ENCODE peak calls at places on chromosomes 6 and 20, in five cellular contexts. B, I, W, K and C are unnamed samples.
A peak's percentile ranks its signal among the peaks of the same experiment; 100 is the strongest.

GRCh38 chr6:12169377-12169776 is 120.8 kb upstream of the EDN1 start:
- DNase-seq in B (no peak), I (no peak), W (no peak), K (no peak), C (no peak)

GRCh38 chr6:105499928-105500327 is 97.0 kb upstream of the PREP start:
- DNase-seq in B (no peak), I (no peak), W (no peak), K (peak; percentile 52), C (no peak)

GRCh38 chr20:38337561-38338140 is 8.6 kb upstream of the LBP start:
- DNase-seq in B (peak; percentile 9), I (peak; percentile 93), W (peak; percentile 63), K (no peak), C (peak; percentile 90)

GRCh38 chr6:79134699-79135474 is 56.8 kb upstream of the PHIP start:
- DNase-seq in B (no peak), I (no peak), W (no peak), K (no peak), C (no peak)

GRCh38 chr6:29954272-29954671 is 11.9 kb downstream of the HLA-A start:
- DNase-seq in B (no peak), I (no peak), W (no peak), K (no peak), C (no peak)

GRCh38 chr6:34584694-34585093 is 28.6 kb upstream of the SPDEF start:
- DNase-seq in B (no peak), I (no peak), W (no peak), K (no peak), C (no peak)

GRCh38 chr20:44585042-44585968 is 2.9 kb downstream of the PKIG start:
- DNase-seq in B (no peak), I (no peak), W (no peak), K (no peak), C (no peak)

GRCh38 chr6:139832906-139833305 is 458.5 kb upstream of the CITED2 start:
- DNase-seq in B (no peak), I (no peak), W (no peak), K (no peak), C (no peak)

GRCh38 chr6:133681880-133682279 is 207.0 kb upstream of the TCF21 start:
- DNase-seq in B (peak; percentile 35), I (peak; percentile 49), W (no peak), K (no peak), C (no peak)

GRCh38 chr6:33206027-33206863 is 1.8 kb downstream of the HSD17B8 start:
- DNase-seq in B (peak; percentile 46), I (no peak), W (no peak), K (no peak), C (no peak)

GRCh38 chr20:5567644-5568043 is 182.6 kb upstream of the SHLD1 start:
- DNase-seq in B (no peak), I (no peak), W (no peak), K (no peak), C (no peak)

GRCh38 chr6:156589281-156589680 is 187.9 kb upstream of the ARID1B start:
- DNase-seq in B (peak; percentile 39), I (no peak), W (no peak), K (peak; percentile 67), C (no peak)

GRCh38 chr6:40256831-40257230 is 322.6 kb upstream of the MOCS1 start:
- DNase-seq in B (no peak), I (no peak), W (no peak), K (no peak), C (no peak)

GRCh38 chr6:30101939-30102700 is 10.8 kb downstream of the TRIM31 start:
- DNase-seq in B (peak; percentile 84), I (peak; percentile 95), W (peak; percentile 30), K (peak; percentile 77), C (peak; percentile 89)

GRCh38 chr6:3568396-3569082 is 111.7 kb upstream of the SLC22A23 start:
- DNase-seq in B (no peak), I (no peak), W (no peak), K (peak; percentile 4), C (no peak)

GRCh38 chr6:101776919-101777350 is 383.4 kb downstream of the GRIK2 start:
- DNase-seq in B (no peak), I (no peak), W (peak; percentile 12), K (no peak), C (no peak)

GRCh38 chr20:10572853-10573252 is 100.9 kb downstream of the JAG1 start:
- DNase-seq in B (no peak), I (no peak), W (no peak), K (no peak), C (no peak)

GRCh38 chr6:33419580-33420492 is at the start of gene SYNGAP1:
- DNase-seq in B (peak; percentile 72), I (peak; percentile 86), W (no peak), K (peak; percentile 64), C (peak; percentile 71)

GRCh38 chr20:59574308-59574707 is 30.0 kb upstream of the PHACTR3 start:
- DNase-seq in B (no peak), I (no peak), W (no peak), K (no peak), C (no peak)

GRCh38 chr6:127864701-127865100 is 36.2 kb downstream of the THEMIS start:
- DNase-seq in B (no peak), I (no peak), W (no peak), K (no peak), C (no peak)

GRCh38 chr6:146915671-146916127 is 288.5 kb upstream of the STXBP5 start:
- DNase-seq in B (peak; percentile 49), I (no peak), W (no peak), K (peak; percentile 72), C (no peak)

GRCh38 chr20:40685349-40685748 is 3.7 kb downstream of the MAFB start:
- DNase-seq in B (no peak), I (no peak), W (no peak), K (no peak), C (no peak)

GRCh38 chr20:40681684-40682083 is 7.4 kb downstream of the MAFB start:
- DNase-seq in B (no peak), I (no peak), W (no peak), K (no peak), C (no peak)

GRCh38 chr20:40682104-40683045 is 6.7 kb downstream of the MAFB start:
- DNase-seq in B (peak; percentile 42), I (no peak), W (peak; percentile 12), K (no peak), C (no peak)

GRCh38 chr20:40683221-40683893 is 5.7 kb downstream of the MAFB start:
- DNase-seq in B (peak; percentile 88), I (peak; percentile 47), W (peak; percentile 37), K (no peak), C (peak; percentile 42)

DNA sequence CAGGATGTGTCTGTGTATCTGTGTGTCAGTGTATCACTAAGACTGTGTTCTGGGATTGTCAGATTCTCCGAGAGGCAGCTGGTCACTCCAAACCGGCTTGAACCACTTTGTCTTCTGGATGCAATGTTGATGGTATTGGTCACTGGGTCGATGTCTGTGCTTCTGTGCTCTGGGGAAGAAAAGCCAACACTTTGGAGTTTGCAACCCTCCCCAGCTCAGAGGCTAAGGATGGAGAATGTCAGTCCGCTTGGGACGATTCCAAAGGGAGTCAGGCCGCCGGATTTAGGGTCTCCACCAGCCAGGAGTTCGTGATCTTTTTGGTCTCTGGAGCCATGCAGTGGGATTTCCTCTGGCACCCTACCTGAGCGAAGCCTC is 5.2 kb downstream of the MAFB start:
- DNase-seq in B (no peak), I (no peak), W (peak; percentile 9), K (no peak), C (no peak)
- H3K18ac ChIP-seq in B (no peak overlapping the region), I (no peak overlapping the region), W (no peak overlapping the region), K (no peak overlapping the region), C (no peak overlapping the region)

GRCh38 chr6:138104618-138105213 is 2.5 kb downstream of the PERP start:
- DNase-seq in B (no peak), I (no peak), W (no peak), K (no peak), C (no peak)
- H3K18ac ChIP-seq in B (no peak overlapping the region), I (no peak overlapping the region), W (no peak overlapping the region), K (no peak overlapping the region), C (peak overlapping the region; percentile 21)

DNA sequence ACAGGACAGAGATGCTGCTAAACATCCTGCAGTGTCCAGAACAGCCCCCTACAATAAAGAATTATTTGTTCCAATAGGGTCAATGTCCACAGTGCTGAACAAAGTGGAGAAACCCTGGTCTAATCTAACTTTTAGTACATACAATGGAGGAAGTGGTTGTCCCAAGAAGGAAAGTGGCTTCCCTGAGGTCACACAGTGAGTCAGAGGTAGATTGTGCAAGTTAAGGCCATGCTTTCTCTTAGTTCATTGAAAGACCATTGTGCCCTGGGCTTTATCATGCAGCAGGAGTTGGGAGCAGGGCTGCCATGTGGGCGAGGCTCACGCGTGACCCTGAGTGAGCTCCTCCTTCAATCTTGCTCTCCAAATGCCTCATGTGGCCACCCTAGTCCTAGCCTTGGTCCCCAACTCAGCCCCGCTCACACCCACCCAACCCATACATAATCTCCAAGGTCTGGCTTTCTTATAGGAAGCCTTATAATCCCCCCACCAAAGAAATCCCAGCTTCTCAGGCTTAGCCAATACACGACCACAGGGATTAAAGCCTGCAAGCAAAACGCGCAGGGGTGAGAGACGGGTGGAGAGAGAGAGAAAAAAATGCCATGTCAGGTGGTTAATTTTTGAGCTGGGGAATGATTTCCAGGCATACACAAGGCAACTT is 19.9 kb downstream of the SLC13A3 start:
- DNase-seq in B (peak; percentile 12), I (no peak), W (no peak), K (peak; percentile 15), C (peak; percentile 70)
- H3K18ac ChIP-seq in B (no peak overlapping the region), I (no peak overlapping the region), W (peak overlapping the region; percentile 11), K (no peak overlapping the region), C (no peak overlapping the region)

GRCh38 chr6:166861304-166861703 is 95.0 kb downstream of the RNASET2 start:
- DNase-seq in B (no peak), I (no peak), W (no peak), K (no peak), C (peak; percentile 13)

GRCh38 chr6:166862287-166862977 is 93.9 kb downstream of the RNASET2 start:
- DNase-seq in B (peak; percentile 18), I (peak; percentile 69), W (peak; percentile 52), K (no peak), C (peak; percentile 80)

GRCh38 chr6:166862978-166863530 is 93.3 kb downstream of the RNASET2 start:
- DNase-seq in B (no peak), I (no peak), W (no peak), K (no peak), C (no peak)

GRCh38 chr6:166860392-166860791 is 96.0 kb downstream of the RNASET2 start:
- DNase-seq in B (no peak), I (no peak), W (no peak), K (no peak), C (no peak)

GRCh38 chr6:166861961-166862286 is 94.4 kb downstream of the RNASET2 start:
- DNase-seq in B (peak; percentile 1), I (no peak), W (no peak), K (no peak), C (no peak)
- H3K18ac ChIP-seq in B (no peak overlapping the region), I (no peak overlapping the region), W (peak overlapping the region; percentile 88), K (no peak overlapping the region), C (no peak overlapping the region)

DNA sequence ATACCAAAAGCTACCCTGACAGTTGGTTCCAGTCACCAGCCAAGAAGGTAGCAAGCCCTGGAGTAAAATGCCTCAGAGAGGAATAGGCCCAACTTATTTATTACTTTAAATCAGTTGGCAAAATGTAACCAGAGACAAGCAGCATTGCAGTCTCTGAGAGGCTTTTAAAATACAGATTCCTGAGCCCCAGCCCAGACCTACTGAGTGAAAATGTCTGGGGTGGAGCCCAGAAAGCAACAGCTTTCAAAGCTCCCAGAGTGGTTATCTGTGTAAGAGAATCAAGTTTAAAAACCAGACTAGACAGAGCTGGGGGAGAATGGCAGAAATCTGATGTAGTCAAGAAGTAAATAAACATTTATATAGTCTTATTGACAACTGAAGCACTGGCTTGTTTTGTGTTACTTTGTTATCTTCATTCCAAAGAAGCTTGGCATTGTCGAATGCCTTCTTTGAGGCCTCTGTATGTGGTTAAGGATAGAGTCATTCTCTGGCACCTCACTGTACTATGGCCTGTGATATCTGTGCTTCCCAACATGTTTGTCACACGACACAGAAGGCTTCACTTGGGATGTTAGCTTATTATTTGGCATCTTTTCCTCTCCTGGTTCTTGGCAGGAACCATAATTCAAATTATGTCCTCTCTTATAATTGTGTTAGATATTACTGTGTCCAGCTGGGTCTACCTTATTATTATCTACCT is 313.5 kb downstream of the SLC35F1 start:
- DNase-seq in B (no peak), I (no peak), W (no peak), K (no peak), C (no peak)
- H3K18ac ChIP-seq in B (no peak overlapping the region), I (no peak overlapping the region), W (no peak overlapping the region), K (no peak overlapping the region), C (no peak overlapping the region)